ENCODE peak calls at places on chromosomes 13 and 19, in six cellular contexts. E is transverse colon, L is H1, A is A549, J is ovary, W is upper lobe of left lung. S is an unnamed sample.

GRCh38 chr19:58338825-58339558 is 12.2 kb downstream of the ZSCAN22 start:
- DNase-seq in J (no peak), E (no peak), L (peak), A (no peak), W (no peak), S (no peak)

GRCh38 chr19:6551607-6552450 is 21.0 kb downstream of the TNFSF9 start:
- DNase-seq in L (peak), A (peak), E (peak), J (no peak), W (no peak), S (no peak)

GRCh38 chr13:38530492-38530891 is 156.4 kb upstream of the FREM2 start:
- DNase-seq in W (no peak), L (no peak), J (no peak), E (no peak), A (no peak), S (no peak)

GRCh38 chr13:90281709-90282108 is 1065.8 kb upstream of the MIR17HG start:
- DNase-seq in L (no peak), A (no peak), J (no peak), W (no peak), E (no peak), S (no peak)

GRCh38 chr19:51810228-51810627 is 15.3 kb downstream of the FPR3 start:
- DNase-seq in L (no peak), E (no peak), A (peak), W (no peak), J (no peak), S (no peak)

GRCh38 chr13:44259045-44260042 is 114.3 kb upstream of the SERP2 start:
- DNase-seq in W (peak), J (no peak), L (no peak), E (peak), A (peak), S (peak)

GRCh38 chr13:76993021-76993420 is 1.1 kb downstream of the CLN5 start:
- DNase-seq in W (no peak), A (no peak), J (no peak), L (no peak), E (no peak), S (no peak)

GRCh38 chr13:113907637-113908617 is 44.1 kb upstream of the GAS6 start:
- DNase-seq in J (peak), E (peak), W (peak), A (no peak), L (no peak), S (peak)

GRCh38 chr13:41756198-41756885 is 204.6 kb downstream of the VWA8 start:
- DNase-seq in W (no peak), A (no peak), L (no peak), J (no peak), E (no peak), S (no peak)
- H3K27ac ChIP-seq in W (no peak), A (no peak), L (no peak), J (no peak), E (no peak), S (no peak)

GRCh38 chr13:51873837-51874236 is 12.1 kb downstream of the CCDC70 start:
- DNase-seq in W (no peak), L (no peak), E (no peak), J (no peak), A (no peak), S (no peak)

GRCh38 chr13:51873419-51873818 is 11.7 kb downstream of the CCDC70 start:
- DNase-seq in L (no peak), A (no peak), W (no peak), J (no peak), E (no peak), S (no peak)

GRCh38 chr13:51870616-51871015 is 8.8 kb downstream of the CCDC70 start:
- DNase-seq in L (no peak), A (no peak), W (no peak), J (no peak), E (no peak), S (no peak)

GRCh38 chr13:51879133-51879532 is 17.4 kb downstream of the CCDC70 start:
- DNase-seq in A (no peak), L (peak), J (no peak), W (no peak), E (no peak), S (no peak)

DNA sequence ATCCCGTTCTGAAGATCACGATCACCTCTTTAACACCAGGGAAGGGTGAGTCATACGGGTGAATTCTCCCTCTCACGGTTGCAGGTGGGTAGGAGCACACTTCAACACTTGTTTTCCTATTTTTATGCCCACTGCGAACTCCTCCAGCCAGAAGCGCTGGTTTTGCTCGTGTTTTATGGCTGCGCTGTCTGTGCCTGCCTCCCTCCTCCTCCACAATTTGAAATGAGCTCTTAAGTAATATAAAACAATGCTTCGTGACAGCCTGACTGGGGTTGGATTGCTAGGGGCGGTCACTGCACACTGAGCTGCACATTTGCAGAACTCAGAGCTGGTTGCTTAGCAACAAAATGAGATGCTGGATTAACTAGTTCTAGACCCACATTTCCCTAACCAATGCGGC is 12.9 kb downstream of the CCDC70 start:
- DNase-seq in E (no peak), J (no peak), W (no peak), L (no peak), A (no peak), S (no peak)
- TF ChIP-seq EP300 in E (no peak), J (no peak), W (no peak), L (no peak), A (no peak), S (no peak)

DNA sequence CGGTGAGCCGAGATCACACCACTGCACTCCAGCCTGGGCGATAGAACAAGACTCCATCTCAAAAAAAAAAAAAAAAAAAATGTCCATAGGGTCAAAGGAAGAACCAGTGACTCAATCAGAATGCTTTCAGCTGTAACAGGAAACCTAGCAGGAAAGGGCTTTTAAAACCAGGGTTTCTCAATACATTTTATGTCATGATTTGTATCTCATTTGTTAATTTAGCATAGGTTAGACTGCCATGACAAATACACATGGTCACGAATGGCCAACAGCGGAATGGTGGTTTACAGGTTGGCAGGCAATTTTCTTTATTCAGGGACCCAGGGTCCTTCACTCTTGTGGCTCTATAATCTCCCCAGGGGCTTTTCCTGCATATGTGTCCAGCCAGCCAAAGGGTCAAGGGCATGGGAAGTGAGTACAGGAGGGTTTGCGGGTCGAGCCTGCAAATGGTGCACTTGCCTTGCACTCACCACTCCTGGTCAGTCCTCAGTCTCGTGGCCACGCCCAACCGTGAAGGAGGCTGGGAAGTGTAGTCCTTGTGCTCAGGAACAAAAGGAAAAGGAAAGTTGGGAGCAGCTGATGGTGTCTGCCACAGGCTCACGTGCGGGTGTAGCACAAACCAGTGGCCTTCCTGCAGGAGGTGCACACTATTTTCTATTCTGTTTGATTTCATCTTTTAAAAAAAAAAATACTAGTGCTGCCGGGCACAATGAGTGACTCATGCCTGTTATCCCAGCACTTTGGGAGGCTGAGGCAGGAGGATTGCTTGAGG is 14.8 kb downstream of the DHX34 start:
- DNase-seq in J (no peak), A (peak), L (no peak), W (no peak), E (no peak), S (no peak)
- H3K4me3 ChIP-seq in J (no peak), A (no peak), L (no peak), W (no peak), E (no peak), S (no peak)

GRCh38 chr13:58318495-58319167 is 687.1 kb downstream of the PCDH17 start:
- DNase-seq in W (no peak), E (no peak), A (no peak), L (no peak), J (no peak), S (no peak)

GRCh38 chr13:58313219-58313618 is 681.7 kb downstream of the PCDH17 start:
- DNase-seq in A (no peak), L (no peak), W (no peak), E (no peak), J (no peak), S (no peak)
- H3K27ac ChIP-seq in A (no peak), L (no peak), W (no peak), E (no peak), J (no peak), S (no peak)

DNA sequence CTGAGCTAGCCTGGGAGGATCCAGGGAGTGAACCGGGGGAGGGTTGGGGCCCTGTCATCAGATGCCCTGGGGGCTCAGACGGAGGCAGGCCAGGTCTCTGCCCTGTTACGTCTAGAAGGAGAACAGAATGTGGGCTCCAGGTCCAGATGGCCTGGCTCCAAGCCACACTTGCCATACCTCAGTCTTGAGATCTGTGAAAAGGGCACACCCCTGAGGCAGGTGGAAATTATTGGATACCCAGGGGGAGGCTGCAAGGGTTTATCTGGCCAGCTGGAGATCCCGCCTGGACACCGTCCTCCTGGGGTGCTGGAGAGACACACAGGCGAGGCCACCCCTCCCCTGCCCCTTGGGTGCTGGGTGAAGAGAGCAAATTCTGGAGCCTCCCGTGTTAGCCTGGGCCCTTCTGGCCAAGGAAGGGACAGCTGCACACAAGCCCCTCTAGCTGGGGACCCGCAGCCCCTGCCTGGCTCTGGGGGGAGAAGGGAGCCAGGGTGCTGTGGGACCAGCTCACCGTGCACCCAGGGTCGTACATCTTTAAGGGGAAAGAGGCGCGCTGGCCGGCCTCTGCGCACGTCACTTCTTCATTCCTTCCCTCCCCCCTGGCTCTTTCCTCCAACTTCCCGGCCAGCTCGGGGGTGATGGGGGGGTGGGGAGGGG is 808 bp upstream of the NFIC start:
- DNase-seq in J (peak), W (peak), A (peak), L (no peak), E (peak), S (peak)
- TF ChIP-seq EP300 in J (no peak), W (no peak), A (no peak), L (no peak), E (peak), S (no peak)

GRCh38 chr13:111186305-111186930 is 71.3 kb downstream of the ARHGEF7 start:
- DNase-seq in J (no peak), W (no peak), A (no peak), E (no peak), L (no peak), S (no peak)

GRCh38 chr13:111184685-111185401 is 69.7 kb downstream of the ARHGEF7 start:
- DNase-seq in W (no peak), L (no peak), E (peak), J (no peak), A (no peak), S (no peak)

GRCh38 chr13:111183087-111183645 is 68.1 kb downstream of the ARHGEF7 start:
- DNase-seq in A (no peak), W (no peak), E (no peak), J (no peak), L (no peak), S (no peak)

GRCh38 chr13:111181977-111182376 is 66.9 kb downstream of the ARHGEF7 start:
- DNase-seq in E (no peak), W (no peak), L (no peak), A (no peak), J (no peak), S (no peak)

GRCh38 chr13:111183959-111184684 is 69.0 kb downstream of the ARHGEF7 start:
- DNase-seq in W (no peak), E (no peak), L (no peak), J (peak), A (no peak), S (no peak)
- H3K4me3 ChIP-seq in W (no peak), E (no peak), L (no peak), J (no peak), A (no peak), S (no peak)

DNA sequence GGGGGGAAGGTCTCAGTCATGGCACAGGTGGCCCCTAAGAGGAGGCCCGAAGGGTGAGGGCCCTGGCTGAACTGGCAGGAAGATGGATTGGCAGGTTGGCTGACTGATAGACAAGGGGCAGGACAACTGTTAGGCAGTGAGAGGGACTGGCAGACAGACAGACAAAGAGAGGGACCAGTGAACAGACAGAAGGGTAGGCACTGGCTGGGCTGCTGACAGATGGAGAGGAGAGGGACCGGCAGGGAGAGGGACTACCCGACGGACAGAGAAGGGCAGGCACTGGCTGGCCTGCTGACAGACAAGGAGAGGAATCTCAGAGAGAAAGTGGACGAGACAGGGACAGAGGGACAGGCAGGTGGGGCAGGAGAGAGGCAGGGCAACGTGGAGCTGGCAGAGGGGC is 31.8 kb upstream of the EHD2 start:
- DNase-seq in L (no peak), E (no peak), J (no peak), W (no peak), A (no peak), S (no peak)
- H3K27ac ChIP-seq in L (no peak), E (no peak), J (no peak), W (no peak), A (no peak), S (no peak)

DNA sequence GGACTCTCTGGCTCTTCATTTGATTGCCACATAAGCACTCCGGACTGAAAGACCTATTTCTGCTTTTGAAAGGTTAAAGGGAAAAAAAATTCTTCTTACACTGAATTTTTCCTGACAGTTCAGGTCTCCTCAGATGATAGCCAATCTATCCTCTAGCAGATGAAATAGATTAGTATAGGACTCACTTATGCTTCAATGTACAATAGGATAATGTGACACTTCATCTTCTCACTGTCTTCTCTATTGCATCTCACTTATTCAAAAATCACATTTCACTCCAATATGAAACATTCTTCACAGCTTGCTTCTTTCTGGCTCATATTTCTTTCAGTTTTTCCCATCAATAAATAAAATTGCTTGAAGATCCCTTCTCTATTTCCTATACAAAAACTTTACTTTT is 860.9 kb upstream of the SLITRK6 start:
- DNase-seq in L (no peak), J (no peak), A (no peak), W (no peak), E (no peak), S (no peak)
- TF ChIP-seq EP300 in L (no peak), J (no peak), A (no peak), W (no peak), E (no peak), S (no peak)

DNA sequence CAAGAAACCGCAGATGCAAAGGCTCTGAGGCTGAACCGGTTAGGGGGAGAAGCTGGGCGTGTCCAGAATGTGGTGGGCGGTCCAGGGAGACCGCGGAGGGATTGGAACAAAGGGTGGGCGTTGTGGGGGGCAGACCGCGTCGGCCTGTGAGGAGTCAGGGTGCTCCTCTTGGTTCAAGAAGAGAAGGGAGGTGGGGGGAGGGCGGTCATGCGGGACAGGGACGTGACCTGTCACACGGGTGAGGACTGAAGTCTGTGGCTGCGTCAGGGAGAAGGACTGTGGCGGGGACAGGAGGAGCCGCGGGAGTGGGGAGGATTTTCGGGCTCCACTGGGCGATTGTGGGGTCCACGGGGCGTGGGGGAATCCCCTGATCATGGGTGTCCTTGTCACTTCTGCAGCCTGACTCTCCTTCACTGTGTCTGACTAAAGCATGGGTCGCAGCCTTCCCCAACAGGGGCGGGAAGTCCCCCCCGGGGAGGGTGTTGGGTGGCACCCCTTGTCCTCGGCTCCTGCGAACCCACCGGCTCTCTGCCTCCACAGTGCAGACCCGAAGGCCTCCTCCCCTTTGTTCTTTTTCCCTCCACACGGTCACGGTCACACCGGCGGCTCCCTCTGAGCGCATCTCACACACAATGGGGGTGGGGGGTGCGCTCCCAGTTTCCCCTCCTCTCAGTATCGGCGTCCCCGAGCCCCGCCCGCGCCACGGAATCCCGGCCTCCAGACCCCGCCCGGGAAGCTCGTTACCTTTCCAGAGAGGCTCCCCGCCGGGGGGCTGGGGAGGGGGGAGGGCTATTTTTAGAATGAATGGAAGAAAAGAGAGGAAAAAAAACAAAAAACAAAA is 16.4 kb upstream of the KCNN1 start:
- DNase-seq in W (no peak), L (peak), J (no peak), E (no peak), A (no peak), S (no peak)
- H3K4me3 ChIP-seq in W (peak), L (peak), J (no peak), E (no peak), A (peak), S (peak)

DNA sequence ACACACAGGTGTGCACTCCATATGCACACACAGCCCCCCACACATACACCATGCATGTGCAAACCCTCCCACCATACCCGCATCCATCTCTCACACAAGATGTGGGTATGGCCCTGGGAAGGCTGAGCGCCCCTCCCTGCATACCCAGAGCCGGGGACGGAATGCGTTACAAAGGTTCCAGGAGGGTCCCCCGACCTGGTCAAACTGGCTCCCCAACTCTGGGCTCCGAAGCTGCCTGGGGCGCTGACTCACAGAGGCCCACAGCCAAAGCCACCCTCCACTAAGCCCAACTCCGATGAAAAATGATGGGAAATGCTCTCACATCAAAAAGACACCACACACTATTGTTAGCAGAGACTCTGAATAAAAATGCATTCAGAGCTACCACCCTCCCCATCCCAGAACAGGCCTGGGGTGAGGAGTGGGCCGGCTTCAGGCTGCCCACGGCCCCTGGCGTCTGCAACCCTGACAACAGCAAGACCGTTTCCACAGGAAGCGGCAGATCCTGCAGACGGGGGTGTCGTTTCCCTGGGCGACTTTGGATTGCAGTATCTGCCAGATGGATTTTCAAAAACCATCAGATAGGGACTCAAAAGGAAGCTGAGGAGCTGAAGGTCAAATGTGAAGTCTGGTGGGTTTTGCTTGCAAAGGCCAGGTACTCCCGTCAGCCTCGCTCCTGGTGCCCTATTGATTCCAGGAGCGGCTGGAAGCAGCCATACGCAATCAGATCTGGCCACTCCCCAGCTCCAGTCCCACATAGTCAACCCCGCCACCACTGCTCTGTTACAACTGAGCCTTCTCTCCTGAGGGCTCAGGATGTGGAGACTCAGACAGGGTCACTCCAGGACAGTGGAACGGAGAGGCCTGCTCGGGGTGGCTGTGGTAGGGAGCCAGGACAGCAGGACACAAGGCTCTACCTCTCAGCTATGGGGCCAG is 14.3 kb downstream of the PEPD start:
- DNase-seq in W (no peak), J (no peak), A (no peak), L (no peak), E (no peak), S (no peak)
- H3K27ac ChIP-seq in W (no peak), J (no peak), A (no peak), L (peak), E (no peak), S (no peak)